ENCODE peak calls at places on chromosomes 3 and 15, in nine cellular contexts. M, N, E, D, Z, C, T, Y and V are unnamed samples.

GRCh38 chr15:85621096-85621495 is 173.6 kb downstream of the KLHL25 start:
- DNase-seq in M (peak; percentile 65), N (no peak), E (no peak), D (no peak), Z (no peak), C (no peak), T (no peak), Y (peak; percentile 48), V (no peak)

GRCh38 chr3:46297658-46298423 is 55.6 kb downstream of the CCR3 start:
- DNase-seq in M (no peak), N (no peak), E (no peak), D (no peak), Z (no peak), C (no peak), T (peak; percentile 39), Y (peak; percentile 8), V (no peak)

GRCh38 chr3:158732856-158733200 is 571 bp upstream of the RARRES1 start:
- DNase-seq in M (no peak), N (no peak), E (no peak), D (no peak), Z (no peak), C (no peak), T (no peak), Y (no peak), V (no peak)

GRCh38 chr3:138417559-138417982 is 16.8 kb upstream of the ESYT3 start:
- DNase-seq in M (peak; percentile 91), N (peak; percentile 78), E (peak; percentile 72), D (peak; percentile 76), Z (peak; percentile 63), C (peak; percentile 82), T (peak; percentile 87), Y (peak; percentile 71), V (peak; percentile 87)

GRCh38 chr15:37900286-37901221 is 33.9 kb upstream of the TMCO5A start:
- DNase-seq in M (peak; percentile 49), N (peak; percentile 56), E (no peak), D (no peak), Z (no peak), C (no peak), T (no peak), Y (peak; percentile 64), V (no peak)

GRCh38 chr15:75836953-75837321 is 6.3 kb upstream of the UBE2Q2 start:
- DNase-seq in M (peak; percentile 78), N (peak; percentile 86), E (peak; percentile 30), D (peak; percentile 13), Z (peak; percentile 26), C (no peak), T (peak; percentile 51), Y (peak; percentile 88), V (no peak)

GRCh38 chr3:4509983-4510755 is 17.0 kb downstream of the ITPR1 start:
- DNase-seq in M (no peak), N (no peak), E (no peak), D (no peak), Z (no peak), C (no peak), T (no peak), Y (no peak), V (no peak)

GRCh38 chr3:173976281-173976680 is 578.7 kb downstream of the NLGN1 start:
- DNase-seq in M (no peak), N (no peak), E (no peak), D (no peak), Z (no peak), C (no peak), T (no peak), Y (no peak), V (no peak)

GRCh38 chr3:72590732-72591192 is 257.5 kb downstream of the SHQ1 start:
- DNase-seq in M (no peak), N (no peak), E (no peak), D (peak; percentile 41), Z (no peak), C (no peak), T (no peak), Y (no peak), V (no peak)

GRCh38 chr15:40282870-40283614 is at the start of gene ANKRD63:
- DNase-seq in M (peak; percentile 65), N (no peak), E (peak; percentile 38), D (no peak), Z (peak; percentile 40), C (no peak), T (no peak), Y (no peak), V (peak; percentile 49)

GRCh38 chr15:52351206-52351907 is 55.8 kb upstream of the MYO5C start:
- DNase-seq in M (peak; percentile 72), N (no peak), E (no peak), D (no peak), Z (no peak), C (no peak), T (peak; percentile 25), Y (no peak), V (no peak)

GRCh38 chr3:30232142-30232541 is 374.3 kb upstream of the TGFBR2 start:
- DNase-seq in M (no peak), N (no peak), E (no peak), D (no peak), Z (no peak), C (no peak), T (no peak), Y (peak; percentile 93), V (no peak)

GRCh38 chr15:44308415-44308814 is 19.9 kb downstream of the GOLM2 start:
- DNase-seq in M (no peak), N (no peak), E (no peak), D (no peak), Z (no peak), C (no peak), T (no peak), Y (no peak), V (no peak)

GRCh38 chr3:186519021-186519658 is 25.0 kb downstream of the CRYGS start:
- DNase-seq in M (no peak), N (no peak), E (no peak), D (no peak), Z (peak; percentile 62), C (no peak), T (no peak), Y (no peak), V (no peak)

GRCh38 chr3:50254577-50255250 is 14.2 kb upstream of the SEMA3B start:
- DNase-seq in M (peak; percentile 19), N (peak; percentile 52), E (peak; percentile 65), D (no peak), Z (no peak), C (peak; percentile 64), T (peak; percentile 71), Y (peak; percentile 33), V (no peak)

GRCh38 chr15:43070249-43070648 is 35.6 kb downstream of the UBR1 start:
- DNase-seq in M (no peak), N (no peak), E (no peak), D (no peak), Z (no peak), C (no peak), T (no peak), Y (no peak), V (no peak)

GRCh38 chr15:43071451-43071850 is 34.4 kb downstream of the UBR1 start:
- DNase-seq in M (no peak), N (no peak), E (no peak), D (no peak), Z (no peak), C (no peak), T (no peak), Y (no peak), V (no peak)

GRCh38 chr15:43067717-43068461 is 37.9 kb downstream of the UBR1 start:
- DNase-seq in M (peak; percentile 15), N (peak; percentile 39), E (no peak), D (no peak), Z (no peak), C (no peak), T (no peak), Y (peak; percentile 85), V (no peak)

DNA sequence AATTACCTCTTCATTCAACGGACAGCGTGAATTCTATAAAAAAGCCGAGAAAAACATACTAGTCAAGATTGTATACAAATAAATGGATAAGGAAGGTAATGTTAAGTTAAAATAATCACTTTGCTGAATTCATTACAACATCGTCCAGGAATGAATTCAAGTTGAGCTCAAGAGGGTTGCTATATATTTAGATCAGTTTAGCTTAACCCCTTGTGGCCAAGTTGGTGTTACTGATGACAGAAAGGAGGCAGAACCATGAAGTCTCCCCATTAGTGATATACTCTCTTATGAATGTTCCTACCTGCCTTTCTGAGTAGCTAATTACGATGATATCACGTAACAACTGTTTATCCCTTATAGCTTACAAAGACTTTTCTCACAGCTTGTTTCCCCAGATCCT is 34.9 kb downstream of the UBR1 start:
- DNase-seq in M (no peak), N (no peak), E (no peak), D (no peak), Z (no peak), C (no peak), T (no peak), Y (no peak), V (no peak)
- H3K36me3 ChIP-seq in M (peaks cover 74% of the 10 kb centered on the region), N (peaks cover 53% of the 10 kb centered on the region), E (no peaks in the 10 kb centered on the region), D (peaks cover 22% of the 10 kb centered on the region), Z (peaks cover 39% of the 10 kb centered on the region), C (peaks cover 88% of the 10 kb centered on the region), T (no peaks in the 10 kb centered on the region), Y (peaks cover 6% of the 10 kb centered on the region), V (peaks cover 61% of the 10 kb centered on the region)

DNA sequence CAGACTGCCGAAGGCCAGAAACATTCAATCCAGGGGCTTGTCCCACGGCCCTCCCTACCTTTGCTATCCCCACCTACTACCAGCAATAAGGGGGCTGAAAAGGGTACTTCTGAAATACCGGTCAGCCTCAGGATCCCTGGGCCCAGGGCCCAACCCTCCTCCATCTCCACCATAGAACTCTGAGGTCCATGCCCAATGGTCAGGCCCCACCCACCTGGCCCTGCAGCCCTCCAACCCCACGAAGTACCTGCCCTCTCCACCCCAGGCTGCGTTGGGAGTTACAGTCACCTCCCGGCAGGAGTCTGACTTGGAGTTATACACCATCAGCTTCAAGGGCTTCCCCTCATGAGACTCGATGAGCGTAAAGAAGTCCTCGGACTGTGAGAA is 6.9 kb downstream of the GORASP1 start:
- DNase-seq in M (no peak), N (no peak), E (no peak), D (no peak), Z (no peak), C (no peak), T (no peak), Y (no peak), V (no peak)
- H3K36me3 ChIP-seq in M (peaks cover 50% of the 10 kb centered on the region), N (peaks cover 36% of the 10 kb centered on the region), E (peaks cover 11% of the 10 kb centered on the region), D (peaks cover 15% of the 10 kb centered on the region), Z (peaks cover 29% of the 10 kb centered on the region), C (peaks cover 55% of the 10 kb centered on the region), T (peaks cover 13% of the 10 kb centered on the region), Y (peaks cover 15% of the 10 kb centered on the region), V (peaks cover 47% of the 10 kb centered on the region)

GRCh38 chr3:133661454-133662255 is at the start of gene TOPBP1:
- DNase-seq in M (peak; percentile 89), N (peak; percentile 59), E (peak; percentile 80), D (peak; percentile 81), Z (peak; percentile 84), C (peak; percentile 85), T (peak; percentile 81), Y (peak; percentile 79), V (peak; percentile 88)

GRCh38 chr3:133659806-133660205 is 1.9 kb downstream of the TOPBP1 start:
- DNase-seq in M (no peak), N (no peak), E (no peak), D (no peak), Z (no peak), C (no peak), T (no peak), Y (no peak), V (no peak)

GRCh38 chr3:133655731-133656130 is 6.0 kb downstream of the TOPBP1 start:
- DNase-seq in M (no peak), N (no peak), E (no peak), D (no peak), Z (no peak), C (no peak), T (no peak), Y (no peak), V (no peak)
- H3K36me3 ChIP-seq in M (peaks cover 62% of the 10 kb centered on the region), N (peaks cover 15% of the 10 kb centered on the region), E (no peaks in the 10 kb centered on the region), D (peaks cover 11% of the 10 kb centered on the region), Z (peaks cover 23% of the 10 kb centered on the region), C (peaks cover 84% of the 10 kb centered on the region), T (no peaks in the 10 kb centered on the region), Y (peaks cover 1% of the 10 kb centered on the region), V (peaks cover 62% of the 10 kb centered on the region)

GRCh38 chr15:92897620-92898019 is 2.5 kb upstream of the CHD2 start:
- DNase-seq in M (no peak), N (no peak), E (no peak), D (no peak), Z (no peak), C (no peak), T (no peak), Y (no peak), V (no peak)
- H3K36me3 ChIP-seq in M (peaks cover 64% of the 10 kb centered on the region), N (peaks cover 37% of the 10 kb centered on the region), E (peaks cover 7% of the 10 kb centered on the region), D (peaks cover 10% of the 10 kb centered on the region), Z (peaks cover 23% of the 10 kb centered on the region), C (peaks cover 53% of the 10 kb centered on the region), T (peaks cover 17% of the 10 kb centered on the region), Y (peaks cover 9% of the 10 kb centered on the region), V (peaks cover 62% of the 10 kb centered on the region)